ENCODE peak calls at places on chromosomes 11 and 22, in five cellular contexts. Z is transverse colon, D is right lobe of liver, W is HCT116, V is esophagus squamous epithelium. Q is an unnamed sample.

GRCh38 chr11:116910378-116910777 is 73.0 kb upstream of the APOA1 start:
- DNase-seq in W (no peak), Z (no peak), D (no peak), V (no peak), Q (no peak)

GRCh38 chr22:46656856-46657654 is 36.9 kb downstream of the GRAMD4 start:
- DNase-seq in W (no peak), V (no peak), Z (no peak), D (no peak), Q (no peak)

GRCh38 chr11:112661571-112661970 is 299.6 kb upstream of the NCAM1 start:
- DNase-seq in D (no peak), Z (no peak), V (no peak), W (no peak), Q (no peak)

GRCh38 chr11:120337896-120338840 is 2.0 kb downstream of the ARHGEF12 start:
- DNase-seq in V (no peak), W (no peak), D (no peak), Z (no peak), Q (no peak)

GRCh38 chr11:57637626-57638004 is 12.1 kb downstream of the YPEL4 start:
- DNase-seq in W (no peak), Z (no peak), D (no peak), V (no peak), Q (no peak)

GRCh38 chr11:107844041-107844440 is 14.5 kb downstream of the SLC35F2 start:
- DNase-seq in Z (no peak), D (no peak), W (no peak), V (no peak), Q (no peak)

GRCh38 chr11:71252434-71252781 is at the start of gene SHANK2:
- DNase-seq in D (peak; percentile 50), W (no peak), V (no peak), Z (peak; percentile 61), Q (no peak)

GRCh38 chr11:17802491-17802890 is 67.9 kb downstream of the KCNC1 start:
- DNase-seq in W (no peak), V (no peak), Z (no peak), D (no peak), Q (no peak)

GRCh38 chr22:36758792-36759271 is 17.1 kb downstream of the IFT27 start:
- DNase-seq in V (no peak), D (no peak), Z (no peak), W (no peak), Q (peak; percentile 54)

GRCh38 chr22:30605449-30606110 is 1.4 kb upstream of the TCN2 start:
- DNase-seq in V (no peak), Z (peak; percentile 78), D (peak; percentile 54), W (peak; percentile 52), Q (no peak)

GRCh38 chr11:114161486-114162250 is 102.2 kb downstream of the ZBTB16 start:
- DNase-seq in D (no peak), W (no peak), Z (no peak), V (no peak), Q (no peak)

GRCh38 chr11:114164546-114164945 is 105.0 kb downstream of the ZBTB16 start:
- DNase-seq in D (no peak), Z (no peak), V (no peak), W (no peak), Q (peak; percentile 66)

GRCh38 chr11:114163231-114163631 is 103.7 kb downstream of the ZBTB16 start:
- DNase-seq in Z (no peak), V (no peak), D (no peak), W (no peak), Q (peak; percentile 89)

GRCh38 chr11:114163830-114164401 is 104.4 kb downstream of the ZBTB16 start:
- DNase-seq in W (no peak), D (no peak), Z (peak; percentile 52), V (no peak), Q (peak; percentile 95)

GRCh38 chr11:114162719-114163123 is 103.2 kb downstream of the ZBTB16 start:
- DNase-seq in W (no peak), V (peak; percentile 17), D (peak; percentile 74), Z (peak; percentile 92), Q (peak; percentile 99)
- TF ChIP-seq POLR2A in W (no peak), V (no peak), D (peak; percentile 74), Z (peak; percentile 62), Q (peak; percentile 48)

DNA sequence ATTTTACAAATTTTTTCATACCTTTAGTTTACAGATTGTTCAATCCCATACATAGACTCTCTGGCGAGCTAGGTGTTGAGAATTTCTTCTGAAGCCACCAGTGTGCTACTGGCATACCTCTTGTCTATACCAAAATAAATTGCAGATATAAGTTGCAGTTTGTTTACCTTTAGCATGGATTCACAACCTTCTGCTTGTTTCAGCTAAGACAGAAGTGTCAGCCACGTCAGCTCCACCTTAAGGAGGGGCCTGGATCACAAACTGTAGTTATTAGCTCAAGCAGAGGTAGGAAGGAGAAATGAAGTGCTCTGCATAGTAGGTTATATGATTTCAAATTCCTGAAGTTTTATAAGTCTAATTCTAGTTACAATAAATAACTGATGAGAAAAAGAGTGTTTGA is at the start of gene NXPE4:
- DNase-seq in W (no peak), D (no peak), V (no peak), Z (peak; percentile 54), Q (no peak)
- TF ChIP-seq POLR2A in W (no peak), D (no peak), V (no peak), Z (no peak), Q (no peak)

DNA sequence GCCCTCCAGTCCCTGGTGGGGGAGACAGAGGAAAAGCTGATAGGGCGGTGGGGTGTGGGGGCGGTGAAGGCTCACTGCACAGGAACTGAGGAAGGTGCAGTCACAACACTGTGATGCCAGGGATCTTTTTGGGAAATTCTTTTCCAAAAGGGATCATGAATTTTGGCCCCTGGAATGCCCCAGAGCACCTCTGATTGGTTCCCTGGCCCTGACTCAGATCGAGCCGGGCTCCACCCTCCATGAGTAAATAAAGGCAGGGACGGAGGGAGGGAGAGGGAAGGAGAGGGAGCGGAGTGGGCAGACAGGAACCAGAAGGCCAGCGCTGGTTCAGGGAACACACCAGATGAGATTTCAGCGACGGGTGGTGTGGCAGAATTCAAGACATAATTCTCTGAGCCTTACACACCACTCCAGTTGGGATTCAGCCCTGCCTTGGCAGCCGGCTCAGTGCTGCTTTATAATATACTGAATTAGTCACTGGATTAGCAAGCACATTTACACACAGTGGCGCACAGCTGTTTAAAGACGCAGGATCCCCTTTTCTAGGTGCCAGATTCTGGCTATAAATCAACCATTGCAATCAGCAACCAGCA is 80.3 kb downstream of the ETS1 start:
- DNase-seq in Z (peak; percentile 88), D (peak; percentile 67), V (peak; percentile 48), W (no peak), Q (peak; percentile 96)
- TF ChIP-seq POLR2A in Z (peak; percentile 86), D (peak; percentile 58), V (no peak), W (no peak), Q (peak; percentile 49)

GRCh38 chr11:47213985-47214564 is 699 bp upstream of the DDB2 start:
- DNase-seq in V (peak; percentile 53), D (peak; percentile 95), W (peak; percentile 81), Z (peak; percentile 94), Q (peak; percentile 98)
- TF ChIP-seq POLR2A in V (no peak), D (peak; percentile 70), W (peak; percentile 62), Z (peak; percentile 86), Q (peak; percentile 89)

GRCh38 chr11:65428578-65429068 is 6.0 kb downstream of the NEAT1 start:
- DNase-seq in V (no peak), W (no peak), Z (peak; percentile 73), D (peak; percentile 62), Q (peak; percentile 75)

GRCh38 chr11:65425105-65425970 is 2.7 kb downstream of the NEAT1 start:
- DNase-seq in D (peak; percentile 39), V (no peak), Z (peak; percentile 69), W (peak; percentile 42), Q (peak; percentile 76)

GRCh38 chr11:65427691-65428577 is 5.3 kb downstream of the NEAT1 start:
- DNase-seq in Z (peak; percentile 69), D (peak; percentile 54), V (no peak), W (peak; percentile 39), Q (peak; percentile 70)

GRCh38 chr11:65425971-65426838 is 3.6 kb downstream of the NEAT1 start:
- DNase-seq in V (no peak), Z (peak; percentile 60), D (peak; percentile 17), W (peak; percentile 42), Q (peak; percentile 52)

DNA sequence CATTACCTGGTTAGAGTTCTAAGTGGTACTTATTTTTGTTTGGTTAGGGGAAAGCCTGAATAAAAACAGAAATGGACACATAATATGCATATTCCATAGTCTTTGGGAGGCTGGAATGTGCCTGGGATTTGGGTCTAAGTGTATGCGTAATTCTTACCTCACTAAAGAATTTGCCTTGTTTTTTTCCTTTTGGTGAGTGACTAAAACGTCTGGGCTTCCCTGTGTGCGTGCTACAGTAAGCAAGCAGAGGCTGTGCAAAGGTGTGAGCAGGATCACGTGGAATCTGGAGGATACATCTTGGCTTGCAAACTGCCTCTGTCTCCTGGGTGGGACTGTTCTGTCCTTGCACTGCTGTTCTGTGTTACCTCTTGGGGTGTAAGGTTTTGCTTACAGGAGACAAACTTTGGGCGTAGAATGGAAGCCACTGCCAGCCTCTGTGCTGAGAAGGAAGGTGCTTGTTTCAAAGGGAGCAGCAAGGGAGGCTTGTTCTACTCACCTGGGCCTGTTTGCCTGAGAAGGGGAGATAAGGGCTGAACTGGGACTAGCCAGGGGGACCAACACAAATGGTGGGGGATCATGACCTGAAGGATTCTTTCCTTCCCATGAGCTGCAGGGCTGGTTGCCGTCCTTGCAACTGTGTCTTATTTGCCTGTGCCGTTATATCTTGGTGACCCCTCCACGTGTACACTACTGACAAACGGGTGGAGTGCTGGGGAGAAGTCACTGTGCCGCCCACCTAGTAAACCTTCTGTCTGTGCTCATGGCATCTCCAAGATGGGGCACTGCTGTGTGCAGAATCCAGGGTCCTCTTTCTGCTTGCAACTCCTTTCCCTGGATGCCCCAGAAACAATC is 4.5 kb downstream of the NEAT1 start:
- DNase-seq in V (no peak), D (peak; percentile 68), Z (peak; percentile 82), W (peak; percentile 61), Q (peak; percentile 81)
- TF ChIP-seq POLR2A in V (no peak), D (peak; percentile 57), Z (peak; percentile 88), W (peak; percentile 93), Q (peak; percentile 52)

DNA sequence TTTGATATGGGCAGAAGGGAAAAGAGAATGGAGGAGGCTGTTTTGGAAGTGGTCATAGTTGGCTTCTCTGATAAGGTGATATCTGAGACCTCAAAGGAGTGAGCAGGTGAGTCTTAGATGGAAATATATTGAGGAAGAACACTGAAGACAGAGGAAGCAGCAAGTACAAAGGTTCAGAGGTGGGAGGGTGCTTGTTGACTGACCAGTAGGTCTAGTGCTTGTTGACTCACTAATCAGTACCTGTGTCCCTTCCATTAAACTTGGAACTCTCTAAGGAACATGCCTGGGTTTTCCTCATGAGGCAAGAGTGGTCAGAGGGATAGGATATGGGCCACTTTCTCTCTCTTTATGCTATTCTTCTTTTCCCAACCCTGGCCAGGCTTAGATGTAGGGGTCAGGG is 25.6 kb upstream of the GLYATL1 start:
- DNase-seq in V (no peak), D (no peak), Z (no peak), W (no peak), Q (no peak)
- TF ChIP-seq POLR2A in V (no peak), D (no peak), Z (no peak), W (no peak), Q (no peak)